ENCODE peak calls at places on chromosomes 4 and X, in eight cellular contexts. H is adrenal gland, X is transverse colon, R is IMR-90, U is uterus, Q is HCT116, Z is stomach, K is heart left ventricle. O is an unnamed sample.

GRCh38 chr4:184293552-184293951 is 75.9 kb upstream of the ENPP6 start:
- DNase-seq in H (peak; percentile 53), X (peak; percentile 37), R (no peak), U (no peak), Q (no peak), Z (peak; percentile 64), K (no peak), O (no peak)

GRCh38 chr4:54230479-54231418 is 1.7 kb downstream of the PDGFRA start:
- DNase-seq in H (no peak), X (no peak), R (no peak), U (peak; percentile 51), Q (no peak), Z (no peak), K (peak; percentile 38), O (no peak)

GRCh38 chr4:151251922-151252321 is 25.0 kb upstream of the PRSS48 start:
- DNase-seq in H (no peak), X (no peak), R (no peak), U (no peak), Q (no peak), Z (no peak), K (no peak), O (no peak)

GRCh38 chr4:107299646-107300045 is 263.5 kb upstream of the DKK2 start:
- DNase-seq in H (no peak), X (no peak), R (peak; percentile 47), U (no peak), Q (no peak), Z (no peak), K (no peak), O (no peak)

GRCh38 chr4:109977854-109978501 is 65.3 kb downstream of the EGF start:
- DNase-seq in H (no peak), X (no peak), R (peak; percentile 60), U (no peak), Q (peak; percentile 27), Z (no peak), K (no peak), O (no peak)

GRCh38 chr4:2924286-2924685 is 38.9 kb downstream of the NOP14 start:
- DNase-seq in H (peak; percentile 44), X (no peak), R (no peak), U (peak; percentile 8), Q (no peak), Z (peak; percentile 24), K (no peak), O (no peak)

GRCh38 chrX:68634649-68635227 is 12.7 kb upstream of the STARD8 start:
- DNase-seq in H (no peak), X (no peak), R (peak; percentile 26), U (no peak), Q (no peak), Z (no peak), K (no peak), O (no peak)

GRCh38 chr4:169342906-169343560 is 72.3 kb upstream of the SH3RF1 start:
- DNase-seq in H (no peak), X (no peak), R (peak; percentile 41), U (no peak), Q (no peak), Z (no peak), K (no peak), O (no peak)

GRCh38 chr4:154617820-154618317 is 5.4 kb upstream of the FGG start:
- DNase-seq in H (no peak), X (no peak), R (no peak), U (no peak), Q (no peak), Z (no peak), K (no peak), O (no peak)
- H3K27ac ChIP-seq in H (no peak overlapping the region), X (no peak overlapping the region), R (no peak overlapping the region), U (no peak overlapping the region), Q (no peak overlapping the region), Z (no peak overlapping the region), K (no peak overlapping the region), O (no peak overlapping the region)

GRCh38 chrX:6159468-6159867 is 69.2 kb downstream of the NLGN4X start:
- DNase-seq in H (no peak), X (no peak), R (no peak), U (no peak), Q (no peak), Z (no peak), K (no peak), O (no peak)
- TF ChIP-seq POLR2A in H (no peak), X (no peak), R (no peak), U (no peak), Q (no peak), Z (no peak), K (no peak), O (no peak)

GRCh38 chrX:103415068-103415467 is 38.7 kb downstream of the BEX3 start:
- DNase-seq in H (no peak), X (no peak), R (peak; percentile 28), U (no peak), Q (no peak), Z (no peak), K (no peak), O (no peak)
- H3K27ac ChIP-seq in H (no peak overlapping the region), X (no peak overlapping the region), R (no peak overlapping the region), U (no peak overlapping the region), Q (no peak overlapping the region), Z (no peak overlapping the region), K (no peak overlapping the region), O (no peak overlapping the region)

GRCh38 chrX:95760356-95760755 is 924.3 kb upstream of the DIAPH2 start:
- DNase-seq in H (no peak), X (no peak), R (no peak), U (no peak), Q (no peak), Z (no peak), K (no peak), O (no peak)
- TF ChIP-seq POLR2A in H (no peak), X (no peak), R (no peak), U (no peak), Q (no peak), Z (no peak), K (no peak), O (no peak)

DNA sequence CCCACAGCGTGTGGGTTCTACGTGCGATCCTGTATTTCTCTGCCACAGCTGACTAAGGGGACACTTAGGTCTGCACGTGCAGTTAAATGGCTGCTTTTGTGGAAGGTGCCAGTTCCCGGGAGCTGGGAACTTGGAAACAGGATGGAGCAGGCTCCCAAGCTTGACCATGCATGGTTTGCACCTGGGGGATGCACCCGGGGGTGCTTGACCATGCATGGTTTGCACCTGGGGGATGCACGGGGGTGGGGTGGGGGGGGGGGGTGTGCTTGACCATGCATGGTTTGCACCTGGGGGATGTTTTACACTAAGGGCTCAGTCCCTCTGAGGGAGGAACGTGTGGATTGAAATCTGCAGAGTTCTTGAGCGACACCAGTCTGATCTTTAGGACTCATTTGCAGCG is 5.7 kb downstream of the WFS1 start:
- DNase-seq in H (no peak), X (no peak), R (no peak), U (no peak), Q (no peak), Z (no peak), K (no peak), O (no peak)
- H3K27ac ChIP-seq in H (no peak overlapping the region), X (peak overlapping the region; percentile 94), R (no peak overlapping the region), U (peak overlapping the region; percentile 94), Q (no peak overlapping the region), Z (no peak overlapping the region), K (no peak overlapping the region), O (peak overlapping the region; percentile 73)

DNA sequence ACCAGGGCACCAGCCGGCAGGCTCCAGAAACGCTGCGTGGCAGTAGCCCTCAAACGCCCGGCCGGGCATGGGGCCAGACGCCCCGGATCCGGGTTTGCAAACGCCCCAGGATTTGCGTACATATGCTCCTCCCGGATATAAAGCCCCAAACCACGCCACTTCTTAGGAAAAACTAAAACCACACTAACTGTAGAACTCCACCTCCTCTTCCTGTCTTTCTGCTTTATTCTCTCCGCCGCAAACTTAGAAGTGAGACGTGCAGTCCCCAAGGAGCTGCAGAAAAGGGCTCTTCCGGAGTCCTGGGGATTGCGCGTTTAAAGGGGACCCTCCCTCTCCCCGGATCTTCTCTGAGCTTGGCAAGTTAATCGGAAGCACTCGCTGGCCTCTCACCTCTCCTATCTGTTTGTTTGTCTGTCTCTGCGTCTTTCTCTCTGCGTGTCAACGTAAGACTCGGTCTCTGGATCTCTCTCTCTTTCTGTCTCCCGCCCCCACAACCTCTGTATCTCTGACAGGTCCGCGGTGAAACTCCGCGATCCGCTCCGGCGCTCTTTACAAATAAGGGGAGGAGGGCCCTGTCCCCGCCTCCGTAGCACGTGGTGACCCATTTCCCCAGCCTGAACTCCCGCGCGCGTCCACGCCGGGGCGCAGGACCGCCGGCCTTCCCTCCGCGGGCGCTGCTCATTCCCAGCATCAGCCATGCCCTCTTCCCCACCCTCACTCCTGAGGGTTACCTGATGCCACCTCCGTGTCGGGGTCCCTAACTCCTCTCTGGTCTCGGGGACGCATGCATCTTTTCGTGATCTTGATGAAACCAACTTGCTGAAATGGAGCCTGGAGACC is at the start of gene SLC39A8:
- DNase-seq in H (peak; percentile 87), X (peak; percentile 93), R (peak; percentile 44), U (peak; percentile 75), Q (peak; percentile 66), Z (peak; percentile 82), K (peak; percentile 85), O (no peak)
- TF ChIP-seq POLR2A in H (peak; percentile 68), X (peak; percentile 85), R (no peak), U (peak; percentile 55), Q (peak; percentile 48), Z (no peak), K (peak; percentile 46), O (no peak)

GRCh38 chr4:5955856-5956255 is 62.4 kb downstream of the C4orf50 start:
- DNase-seq in H (no peak), X (no peak), R (no peak), U (no peak), Q (no peak), Z (no peak), K (no peak), O (no peak)
- H3K27ac ChIP-seq in H (no peak overlapping the region), X (no peak overlapping the region), R (no peak overlapping the region), U (no peak overlapping the region), Q (no peak overlapping the region), Z (no peak overlapping the region), K (no peak overlapping the region), O (no peak overlapping the region)